ENCODE peak calls at places on chromosomes 12 and 14, in five cellular contexts. One of them, this sample, is unnamed.

GRCh38 chr12:52057614-52057939 is 6.3 kb downstream of the NR4A1 start:
- DNase-seq in ovary: no peak
- DNase-seq in tibial nerve: no peak
- DNase-seq in cardiac muscle cell: no peak
- DNase-seq in astrocyte: no peak
- DNase-seq in this sample: no peak

GRCh38 chr14:71388336-71388735 is 481.1 kb downstream of the PCNX1 start:
- DNase-seq in ovary: no peak
- DNase-seq in tibial nerve: no peak
- DNase-seq in cardiac muscle cell: no peak
- DNase-seq in astrocyte: no peak
- DNase-seq in this sample: no peak

GRCh38 chr12:124392271-124392990 is 97.5 kb downstream of the RFLNA start:
- DNase-seq in ovary: peak; percentile 53
- DNase-seq in tibial nerve: no peak
- DNase-seq in cardiac muscle cell: peak; percentile 24
- DNase-seq in astrocyte: peak; percentile 61
- DNase-seq in this sample: no peak

GRCh38 chr14:50775357-50775756 is 55.6 kb downstream of the NIN start:
- DNase-seq in ovary: no peak
- DNase-seq in tibial nerve: no peak
- DNase-seq in cardiac muscle cell: no peak
- DNase-seq in astrocyte: peak; percentile 89
- DNase-seq in this sample: peak; percentile 76

GRCh38 chr14:73209943-73210342 is 27.4 kb upstream of the PAPLN start:
- DNase-seq in ovary: no peak
- DNase-seq in tibial nerve: no peak
- DNase-seq in cardiac muscle cell: no peak
- DNase-seq in astrocyte: peak; percentile 71
- DNase-seq in this sample: no peak

GRCh38 chr14:63899953-63900352 is 47.1 kb downstream of the SYNE2 start:
- DNase-seq in ovary: no peak
- DNase-seq in tibial nerve: no peak
- DNase-seq in cardiac muscle cell: no peak
- DNase-seq in astrocyte: no peak
- DNase-seq in this sample: no peak

GRCh38 chr12:121804417-121805111 is 755 bp downstream of the SETD1B start:
- DNase-seq in ovary: no peak
- DNase-seq in tibial nerve: no peak
- DNase-seq in cardiac muscle cell: peak; percentile 45
- DNase-seq in astrocyte: no peak
- DNase-seq in this sample: no peak

GRCh38 chr14:63852271-63852816 is 460 bp upstream of the SYNE2 start:
- DNase-seq in ovary: no peak
- DNase-seq in tibial nerve: no peak
- DNase-seq in cardiac muscle cell: no peak
- DNase-seq in astrocyte: peak; percentile 24
- DNase-seq in this sample: no peak

GRCh38 chr14:19920021-19920657 is at the start of gene OR4K5:
- DNase-seq in ovary: no peak
- DNase-seq in tibial nerve: no peak
- DNase-seq in cardiac muscle cell: no peak
- DNase-seq in astrocyte: no peak
- DNase-seq in this sample: no peak

GRCh38 chr12:96824838-96825236 is 82.2 kb upstream of the NEDD1 start:
- DNase-seq in ovary: no peak
- DNase-seq in tibial nerve: no peak
- DNase-seq in cardiac muscle cell: no peak
- DNase-seq in astrocyte: no peak
- DNase-seq in this sample: no peak

GRCh38 chr14:104426771-104427125 is 152.8 kb upstream of the C14orf180 start:
- DNase-seq in ovary: no peak
- DNase-seq in tibial nerve: no peak
- DNase-seq in cardiac muscle cell: no peak
- DNase-seq in astrocyte: no peak
- DNase-seq in this sample: no peak

GRCh38 chr12:53845932-53846331 is 92.7 kb upstream of the HOXC13 start:
- DNase-seq in ovary: no peak
- DNase-seq in tibial nerve: no peak
- DNase-seq in cardiac muscle cell: no peak
- DNase-seq in astrocyte: no peak
- DNase-seq in this sample: no peak

GRCh38 chr14:58919262-58919661 is 269.2 kb upstream of the DAAM1 start:
- DNase-seq in ovary: no peak
- DNase-seq in tibial nerve: no peak
- DNase-seq in cardiac muscle cell: peak; percentile 8
- DNase-seq in astrocyte: no peak
- DNase-seq in this sample: no peak

GRCh38 chr14:100711493-100711892 is 15.2 kb upstream of the DLK1 start:
- DNase-seq in ovary: peak; percentile 74
- DNase-seq in tibial nerve: no peak
- DNase-seq in cardiac muscle cell: no peak
- DNase-seq in astrocyte: no peak
- DNase-seq in this sample: no peak

GRCh38 chr12:9163392-9163791 is 44.8 kb downstream of the PZP start:
- DNase-seq in ovary: no peak
- DNase-seq in tibial nerve: no peak
- DNase-seq in cardiac muscle cell: no peak
- DNase-seq in astrocyte: no peak
- DNase-seq in this sample: no peak

GRCh38 chr12:79997115-79997805 is 62.4 kb upstream of the PPP1R12A start:
- DNase-seq in ovary: no peak
- DNase-seq in tibial nerve: no peak
- DNase-seq in cardiac muscle cell: no peak
- DNase-seq in astrocyte: no peak
- DNase-seq in this sample: no peak

DNA sequence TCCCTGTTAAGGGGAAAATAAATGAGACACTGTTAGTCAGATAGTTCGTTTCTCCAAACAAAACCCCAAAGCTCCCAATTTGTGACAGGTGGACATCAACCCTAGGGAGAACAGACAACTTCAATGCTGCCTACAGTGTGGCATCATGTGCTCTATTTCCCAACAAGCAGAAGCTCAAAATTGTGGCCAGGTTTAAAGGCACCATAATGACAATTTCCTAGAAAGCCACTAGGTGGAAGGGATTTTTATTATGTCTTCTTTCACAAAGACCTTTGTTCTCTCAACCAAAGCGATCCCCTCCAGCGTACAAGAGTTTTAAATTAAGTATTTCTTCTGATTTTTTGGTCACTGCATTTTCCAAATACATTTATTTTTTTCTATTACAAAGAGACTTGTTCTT is 88.0 kb upstream of the MBIP start:
- DNase-seq in ovary: no peak
- DNase-seq in tibial nerve: no peak
- DNase-seq in cardiac muscle cell: no peak
- DNase-seq in astrocyte: no peak
- DNase-seq in this sample: no peak
- H3K4me3 ChIP-seq in ovary: no peak overlapping the region
- H3K4me3 ChIP-seq in tibial nerve: no peak overlapping the region
- H3K4me3 ChIP-seq in cardiac muscle cell: no peak overlapping the region
- H3K4me3 ChIP-seq in astrocyte: no peak overlapping the region
- H3K4me3 ChIP-seq in this sample: no peak overlapping the region

DNA sequence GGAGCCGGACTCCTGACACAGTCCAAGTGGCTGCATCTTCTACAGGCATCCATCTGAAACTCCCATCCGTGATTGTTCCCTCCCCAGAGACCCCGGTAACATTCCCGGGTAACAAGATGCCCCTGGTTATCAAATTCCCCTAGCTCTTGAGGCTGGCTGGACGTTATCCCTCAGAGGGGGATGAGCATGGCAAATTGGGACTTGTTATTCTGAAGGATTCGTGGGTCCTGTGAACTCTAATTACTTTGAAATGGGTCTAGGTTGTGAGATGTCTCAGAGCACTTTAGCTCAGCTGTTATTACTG is 642 bp upstream of the PAN2 start:
- DNase-seq in ovary: no peak
- DNase-seq in tibial nerve: no peak
- DNase-seq in cardiac muscle cell: no peak
- DNase-seq in astrocyte: no peak
- DNase-seq in this sample: no peak
- TF ChIP-seq CTCF in ovary: no peak
- TF ChIP-seq CTCF in tibial nerve: no peak
- TF ChIP-seq CTCF in cardiac muscle cell: no peak
- TF ChIP-seq CTCF in astrocyte: no peak
- TF ChIP-seq CTCF in this sample: no peak

GRCh38 chr14:94775875-94776217 is 5.9 kb upstream of the GSC start:
- DNase-seq in ovary: no peak
- DNase-seq in tibial nerve: no peak
- DNase-seq in cardiac muscle cell: no peak
- DNase-seq in astrocyte: peak; percentile 5
- DNase-seq in this sample: no peak
- H3K36me3 ChIP-seq in ovary: no peaks in the 10 kb centered on the region
- H3K36me3 ChIP-seq in tibial nerve: no peaks in the 10 kb centered on the region
- H3K36me3 ChIP-seq in cardiac muscle cell: no peaks in the 10 kb centered on the region
- H3K36me3 ChIP-seq in astrocyte: no peaks in the 10 kb centered on the region
- H3K36me3 ChIP-seq in this sample: no peaks in the 10 kb centered on the region

DNA sequence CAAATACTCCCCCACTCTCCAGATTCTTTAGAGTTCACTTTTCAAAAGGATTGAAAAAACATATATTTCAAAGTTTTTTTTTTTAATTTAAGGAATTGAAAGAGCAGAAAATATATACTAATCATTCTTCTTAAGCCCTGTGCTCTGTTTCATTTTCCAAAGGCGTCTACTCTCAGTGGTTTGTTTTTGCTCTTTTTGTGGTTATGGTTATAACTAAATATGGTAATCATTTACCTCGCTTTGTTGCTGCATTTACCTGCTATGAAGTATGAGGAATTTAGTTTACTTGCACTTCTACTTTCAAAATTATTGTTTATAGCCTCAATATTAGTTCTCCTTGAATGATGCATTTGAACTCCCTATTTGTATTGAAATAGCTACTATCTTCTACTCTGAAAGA is 55.9 kb upstream of the LRRK2 start:
- DNase-seq in ovary: no peak
- DNase-seq in tibial nerve: no peak
- DNase-seq in cardiac muscle cell: no peak
- DNase-seq in astrocyte: no peak
- DNase-seq in this sample: no peak
- H3K4me3 ChIP-seq in ovary: no peak overlapping the region
- H3K4me3 ChIP-seq in tibial nerve: no peak overlapping the region
- H3K4me3 ChIP-seq in cardiac muscle cell: no peak overlapping the region
- H3K4me3 ChIP-seq in astrocyte: no peak overlapping the region
- H3K4me3 ChIP-seq in this sample: no peak overlapping the region

DNA sequence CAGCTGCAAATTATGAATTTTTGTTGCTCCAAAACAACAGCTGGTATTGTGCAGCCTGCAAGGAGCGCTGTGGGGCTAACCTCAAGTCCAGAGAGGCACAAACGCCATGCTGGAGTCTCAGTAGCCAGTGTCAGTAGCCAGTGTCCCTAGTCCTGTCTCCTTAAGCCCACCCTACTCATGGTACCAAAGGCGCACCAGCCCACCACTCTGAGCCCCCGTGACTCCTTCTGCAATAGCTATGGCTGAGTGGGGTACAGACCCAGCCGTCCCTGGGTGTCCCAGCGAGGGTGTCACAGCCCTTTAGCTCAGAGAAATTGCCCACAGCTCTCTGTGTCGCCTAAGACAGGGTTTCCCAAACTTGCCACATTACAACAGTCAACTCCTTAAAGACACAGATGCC is 65.2 kb downstream of the ARL6IP4 start:
- DNase-seq in ovary: no peak
- DNase-seq in tibial nerve: no peak
- DNase-seq in cardiac muscle cell: no peak
- DNase-seq in astrocyte: no peak
- DNase-seq in this sample: no peak
- TF ChIP-seq CTCF in ovary: no peak
- TF ChIP-seq CTCF in tibial nerve: no peak
- TF ChIP-seq CTCF in cardiac muscle cell: no peak
- TF ChIP-seq CTCF in astrocyte: no peak
- TF ChIP-seq CTCF in this sample: no peak

GRCh38 chr12:6567824-6568617 is at the start of gene NOP2:
- DNase-seq in ovary: peak; percentile 90
- DNase-seq in tibial nerve: peak; percentile 78
- DNase-seq in cardiac muscle cell: peak; percentile 97
- DNase-seq in astrocyte: peak; percentile 67
- DNase-seq in this sample: peak; percentile 41
- H3K36me3 ChIP-seq in ovary: no peaks in the 10 kb centered on the region
- H3K36me3 ChIP-seq in tibial nerve: no peaks in the 10 kb centered on the region
- H3K36me3 ChIP-seq in cardiac muscle cell: peaks cover 40% of the 10 kb centered on the region
- H3K36me3 ChIP-seq in astrocyte: peaks cover 41% of the 10 kb centered on the region
- H3K36me3 ChIP-seq in this sample: peaks cover 6% of the 10 kb centered on the region

DNA sequence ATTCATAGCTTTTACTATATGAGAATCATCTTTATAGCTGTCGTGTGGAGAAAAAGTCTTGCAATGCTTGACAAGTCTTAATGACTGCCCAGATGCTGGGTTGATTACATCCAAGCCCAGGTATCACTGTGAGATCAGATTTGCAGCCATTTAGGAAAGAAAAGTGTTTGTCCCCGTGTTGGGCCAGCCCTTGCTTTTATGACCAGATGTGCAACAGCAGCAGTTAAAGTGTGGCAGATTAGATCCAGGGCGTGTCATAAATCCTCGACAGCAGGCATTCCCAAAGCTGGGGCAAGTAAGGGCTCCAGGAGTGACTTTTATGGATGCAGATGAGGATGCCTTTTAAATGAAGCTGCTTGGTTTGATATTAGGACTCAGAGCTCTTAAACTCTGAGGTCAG is 1.6 kb downstream of the SMOC1 start:
- DNase-seq in ovary: no peak
- DNase-seq in tibial nerve: no peak
- DNase-seq in cardiac muscle cell: no peak
- DNase-seq in astrocyte: no peak
- DNase-seq in this sample: no peak
- H3K4me3 ChIP-seq in ovary: no peak overlapping the region
- H3K4me3 ChIP-seq in tibial nerve: no peak overlapping the region
- H3K4me3 ChIP-seq in cardiac muscle cell: no peak overlapping the region
- H3K4me3 ChIP-seq in astrocyte: no peak overlapping the region
- H3K4me3 ChIP-seq in this sample: no peak overlapping the region

GRCh38 chr12:87866602-87867292 is 162.5 kb downstream of the C12orf50 start:
- DNase-seq in ovary: no peak
- DNase-seq in tibial nerve: no peak
- DNase-seq in cardiac muscle cell: no peak
- DNase-seq in astrocyte: no peak
- DNase-seq in this sample: no peak
- TF ChIP-seq CTCF in ovary: no peak
- TF ChIP-seq CTCF in tibial nerve: no peak
- TF ChIP-seq CTCF in cardiac muscle cell: peak; percentile 58
- TF ChIP-seq CTCF in astrocyte: peak; percentile 44
- TF ChIP-seq CTCF in this sample: peak; percentile 46

This sample was measured in kidney epithelial cell.